ENCODE peak calls at places on chromosomes 6 and 20, in nine cellular contexts. One of them, this sample, is unnamed.

GRCh38 chr6:10837009-10837691 is 1.2 kb downstream of the MAK start:
- DNase-seq in effector CD4-positive, alpha-beta T cell: no peak
- DNase-seq in islet precursor cell: peak
- DNase-seq in CD4-positive, CD25-positive, alpha-beta regulatory T cell: peak
- DNase-seq in adrenal gland: peak
- DNase-seq in astrocyte of the spinal cord: peak
- DNase-seq in substantia nigra: no peak
- DNase-seq in iPS-NIHi11: peak
- DNase-seq in bronchial epithelial cell: peak
- DNase-seq in this sample: peak

GRCh38 chr20:34626978-34627377 is 49.9 kb downstream of the PIGU start:
- DNase-seq in iPS-NIHi11: no peak
- DNase-seq in effector CD4-positive, alpha-beta T cell: no peak
- DNase-seq in substantia nigra: no peak
- DNase-seq in islet precursor cell: no peak
- DNase-seq in adrenal gland: no peak
- DNase-seq in bronchial epithelial cell: peak
- DNase-seq in astrocyte of the spinal cord: no peak
- DNase-seq in CD4-positive, CD25-positive, alpha-beta regulatory T cell: no peak
- DNase-seq in this sample: no peak

GRCh38 chr20:7137395-7138151 is 370.1 kb downstream of the BMP2 start:
- DNase-seq in bronchial epithelial cell: no peak
- DNase-seq in adrenal gland: no peak
- DNase-seq in effector CD4-positive, alpha-beta T cell: no peak
- DNase-seq in astrocyte of the spinal cord: no peak
- DNase-seq in islet precursor cell: no peak
- DNase-seq in CD4-positive, CD25-positive, alpha-beta regulatory T cell: no peak
- DNase-seq in iPS-NIHi11: no peak
- DNase-seq in substantia nigra: no peak
- DNase-seq in this sample: no peak

GRCh38 chr6:139820191-139820590 is 445.7 kb upstream of the CITED2 start:
- DNase-seq in bronchial epithelial cell: peak
- DNase-seq in CD4-positive, CD25-positive, alpha-beta regulatory T cell: no peak
- DNase-seq in iPS-NIHi11: no peak
- DNase-seq in islet precursor cell: no peak
- DNase-seq in substantia nigra: no peak
- DNase-seq in adrenal gland: no peak
- DNase-seq in astrocyte of the spinal cord: peak
- DNase-seq in effector CD4-positive, alpha-beta T cell: no peak
- DNase-seq in this sample: no peak

GRCh38 chr20:50980071-50980681 is 21.6 kb downstream of the MOCS3 start:
- DNase-seq in bronchial epithelial cell: peak
- DNase-seq in iPS-NIHi11: no peak
- DNase-seq in substantia nigra: no peak
- DNase-seq in effector CD4-positive, alpha-beta T cell: no peak
- DNase-seq in islet precursor cell: peak
- DNase-seq in CD4-positive, CD25-positive, alpha-beta regulatory T cell: no peak
- DNase-seq in adrenal gland: peak
- DNase-seq in astrocyte of the spinal cord: peak
- DNase-seq in this sample: no peak

GRCh38 chr6:53961679-53962370 is 149.4 kb upstream of the MLIP start:
- DNase-seq in adrenal gland: no peak
- DNase-seq in CD4-positive, CD25-positive, alpha-beta regulatory T cell: no peak
- DNase-seq in effector CD4-positive, alpha-beta T cell: no peak
- DNase-seq in astrocyte of the spinal cord: no peak
- DNase-seq in substantia nigra: no peak
- DNase-seq in iPS-NIHi11: peak
- DNase-seq in islet precursor cell: peak
- DNase-seq in bronchial epithelial cell: no peak
- DNase-seq in this sample: no peak

GRCh38 chr6:42199106-42199981 is 4.6 kb upstream of the GUCA1B start:
- DNase-seq in adrenal gland: no peak
- DNase-seq in CD4-positive, CD25-positive, alpha-beta regulatory T cell: no peak
- DNase-seq in islet precursor cell: no peak
- DNase-seq in substantia nigra: no peak
- DNase-seq in bronchial epithelial cell: peak
- DNase-seq in astrocyte of the spinal cord: peak
- DNase-seq in iPS-NIHi11: no peak
- DNase-seq in effector CD4-positive, alpha-beta T cell: no peak
- DNase-seq in this sample: no peak

GRCh38 chr20:62424249-62425109 is 2.9 kb downstream of the RBBP8NL start:
- DNase-seq in iPS-NIHi11: no peak
- DNase-seq in bronchial epithelial cell: no peak
- DNase-seq in CD4-positive, CD25-positive, alpha-beta regulatory T cell: no peak
- DNase-seq in astrocyte of the spinal cord: no peak
- DNase-seq in islet precursor cell: peak
- DNase-seq in substantia nigra: no peak
- DNase-seq in effector CD4-positive, alpha-beta T cell: no peak
- DNase-seq in adrenal gland: no peak
- DNase-seq in this sample: no peak

GRCh38 chr20:32445539-32446273 is 87.6 kb downstream of the ASXL1 start:
- DNase-seq in astrocyte of the spinal cord: no peak
- DNase-seq in effector CD4-positive, alpha-beta T cell: no peak
- DNase-seq in bronchial epithelial cell: no peak
- DNase-seq in CD4-positive, CD25-positive, alpha-beta regulatory T cell: no peak
- DNase-seq in islet precursor cell: peak
- DNase-seq in iPS-NIHi11: no peak
- DNase-seq in substantia nigra: peak
- DNase-seq in adrenal gland: no peak
- DNase-seq in this sample: no peak

GRCh38 chr6:135537782-135538301 is 40.3 kb upstream of the AHI1 start:
- DNase-seq in CD4-positive, CD25-positive, alpha-beta regulatory T cell: no peak
- DNase-seq in effector CD4-positive, alpha-beta T cell: no peak
- DNase-seq in substantia nigra: no peak
- DNase-seq in adrenal gland: no peak
- DNase-seq in iPS-NIHi11: no peak
- DNase-seq in astrocyte of the spinal cord: peak
- DNase-seq in bronchial epithelial cell: peak
- DNase-seq in islet precursor cell: peak
- DNase-seq in this sample: no peak

GRCh38 chr6:19452495-19452894 is 384.7 kb upstream of the ID4 start:
- DNase-seq in effector CD4-positive, alpha-beta T cell: no peak
- DNase-seq in iPS-NIHi11: peak
- DNase-seq in astrocyte of the spinal cord: no peak
- DNase-seq in CD4-positive, CD25-positive, alpha-beta regulatory T cell: no peak
- DNase-seq in substantia nigra: no peak
- DNase-seq in bronchial epithelial cell: no peak
- DNase-seq in islet precursor cell: peak
- DNase-seq in adrenal gland: no peak
- DNase-seq in this sample: no peak

GRCh38 chr6:106114492-106114891 is 28.4 kb downstream of the PRDM1 start:
- DNase-seq in CD4-positive, CD25-positive, alpha-beta regulatory T cell: no peak
- DNase-seq in islet precursor cell: no peak
- DNase-seq in iPS-NIHi11: no peak
- DNase-seq in astrocyte of the spinal cord: no peak
- DNase-seq in adrenal gland: no peak
- DNase-seq in effector CD4-positive, alpha-beta T cell: no peak
- DNase-seq in bronchial epithelial cell: no peak
- DNase-seq in substantia nigra: no peak
- DNase-seq in this sample: no peak

GRCh38 chr6:74115674-74116073 is 419.7 kb downstream of the CD109 start:
- DNase-seq in effector CD4-positive, alpha-beta T cell: no peak
- DNase-seq in adrenal gland: no peak
- DNase-seq in islet precursor cell: no peak
- DNase-seq in iPS-NIHi11: no peak
- DNase-seq in bronchial epithelial cell: peak
- DNase-seq in substantia nigra: no peak
- DNase-seq in CD4-positive, CD25-positive, alpha-beta regulatory T cell: no peak
- DNase-seq in astrocyte of the spinal cord: no peak
- DNase-seq in this sample: no peak